ENCODE peak calls at places on chromosomes 3 and 15, in nine cellular contexts. J is GM13976, U is M059J, T is germinal center, M is iris pigment epithelial cell, S is hypothalamus, K is frontal cortex, Q is NCI-H1417 treated with DMSO at 0.1 percent for 48 hours, C is AML-193. D is an unnamed sample.

GRCh38 chr3:11720220-11721113 is 76.8 kb upstream of the VGLL4 start:
- DNase-seq in M (peak), J (peak), U (peak), C (peak), T (peak), S (no peak), K (peak), Q (no peak), D (peak)

GRCh38 chr3:38317186-38317759 is 29.3 kb upstream of the XYLB start:
- DNase-seq in C (no peak), U (peak), J (no peak), Q (no peak), M (no peak), S (no peak), K (no peak), T (no peak), D (no peak)

GRCh38 chr15:66891776-66892175 is 173.6 kb upstream of the SMAD3 start:
- DNase-seq in U (no peak), K (no peak), Q (no peak), M (no peak), T (no peak), S (no peak), J (no peak), C (no peak), D (no peak)

GRCh38 chr15:66963710-66964109 is 101.7 kb upstream of the SMAD3 start:
- DNase-seq in K (no peak), T (no peak), C (peak), M (peak), U (no peak), J (no peak), Q (no peak), S (no peak), D (no peak)

GRCh38 chr3:23113455-23114171 is 89.5 kb upstream of the UBE2E2 start:
- DNase-seq in J (no peak), U (peak), M (peak), Q (no peak), K (no peak), T (peak), C (no peak), S (no peak), D (no peak)

GRCh38 chr15:43872416-43873020 is 45.7 kb downstream of the WDR76 start:
- DNase-seq in U (peak), Q (no peak), S (peak), T (peak), K (peak), M (peak), C (peak), J (peak), D (no peak)

GRCh38 chr3:133362539-133362938 is 37.3 kb upstream of the BFSP2 start:
- DNase-seq in S (no peak), T (no peak), C (no peak), M (no peak), Q (no peak), J (no peak), K (no peak), U (no peak), D (no peak)

GRCh38 chr3:147937341-147937740 is 528.2 kb downstream of the ZIC1 start:
- DNase-seq in K (no peak), C (no peak), S (no peak), Q (no peak), M (peak), J (no peak), U (peak), T (no peak), D (no peak)

GRCh38 chr15:39786444-39787056 is 3.9 kb upstream of the FSIP1 start:
- DNase-seq in T (peak), K (peak), C (peak), M (peak), S (no peak), U (peak), Q (peak), J (peak), D (no peak)

GRCh38 chr15:57031605-57032004 is 113.2 kb downstream of the TCF12 start:
- DNase-seq in U (no peak), S (no peak), M (peak), J (no peak), K (peak), T (no peak), Q (no peak), C (no peak), D (no peak)

GRCh38 chr3:192892981-192893827 is 24.5 kb downstream of the MB21D2 start:
- DNase-seq in T (no peak), S (no peak), K (no peak), U (peak), M (peak), Q (no peak), C (no peak), J (peak), D (peak)

D was measured in left colon.